ENCODE peak calls at places on chromosomes 1 and 21, in ten cellular contexts. P is astrocyte; G is A549; M is thyroid gland; Q is fibroblast of lung; K is body of pancreas; C is AG04450; Z is sigmoid colon; V is left ventricle myocardium inferior; W is CD8-positive, alpha-beta T cell. D is an unnamed sample. For H3K9me3, the result is how much of the 10 kb centered on the place peaks cover.

GRCh38 chr1:229895605-229896004 is 171.4 kb upstream of the GALNT2 start:
- DNase-seq in P (no peak), G (no peak), M (no peak), Q (no peak), K (no peak), C (no peak), Z (no peak), V (no peak), W (no peak), D (no peak)

GRCh38 chr1:109786531-109787021 is 22.9 kb upstream of the EPS8L3 start:
- DNase-seq in P (no peak), G (peak), M (peak), Q (no peak), K (no peak), C (no peak), Z (peak), V (peak), W (no peak), D (peak)

GRCh38 chr1:24165500-24165899 is 21.6 kb downstream of the IFNLR1 start:
- DNase-seq in P (no peak), G (no peak), M (no peak), Q (no peak), K (no peak), C (no peak), Z (no peak), V (no peak), W (no peak), D (no peak)

GRCh38 chr1:58893257-58893869 is 109.5 kb upstream of the JUN start:
- DNase-seq in P (no peak), G (no peak), M (no peak), Q (no peak), K (peak), C (no peak), Z (no peak), V (peak), W (no peak), D (peak)

GRCh38 chr1:153192697-153193096 is 10.5 kb upstream of the LELP1 start:
- DNase-seq in P (no peak), G (peak), M (no peak), Q (no peak), K (peak), C (no peak), Z (no peak), V (no peak), W (no peak), D (peak)

GRCh38 chr1:111139234-111139955 is 498 bp downstream of the DRAM2 start:
- DNase-seq in P (peak), G (peak), M (peak), Q (peak), K (peak), C (no peak), Z (no peak), V (peak), W (peak), D (peak)

GRCh38 chr1:229342902-229343587 is at the start of gene CCSAP:
- DNase-seq in P (peak), G (peak), M (peak), Q (peak), K (peak), C (no peak), Z (peak), V (peak), W (peak), D (peak)

GRCh38 chr1:198088360-198089071 is 68.3 kb upstream of the NEK7 start:
- DNase-seq in P (peak), G (peak), M (peak), Q (peak), K (no peak), C (no peak), Z (no peak), V (no peak), W (peak), D (peak)

GRCh38 chr1:222634180-222635013 is 16.5 kb downstream of the MIA3 start:
- DNase-seq in P (peak), G (peak), M (peak), Q (peak), K (peak), C (peak), Z (peak), V (no peak), W (peak), D (peak)

GRCh38 chr21:30518876-30519275 is 16.9 kb upstream of the KRTAP19-5 start:
- DNase-seq in P (no peak), G (no peak), M (peak), Q (no peak), K (no peak), C (no peak), Z (no peak), V (no peak), W (no peak), D (no peak)

GRCh38 chr21:39581414-39581813 is 31.3 kb upstream of the B3GALT5 start:
- DNase-seq in P (no peak), G (peak), M (no peak), Q (no peak), K (no peak), C (no peak), Z (no peak), V (no peak), W (no peak), D (no peak)

GRCh38 chr1:203678943-203679661 is 52.5 kb downstream of the ATP2B4 start:
- DNase-seq in P (no peak), G (no peak), M (peak), Q (no peak), K (no peak), C (no peak), Z (no peak), V (no peak), W (no peak), D (no peak)

GRCh38 chr1:157110003-157110402 is 10.4 kb upstream of the ETV3L start:
- DNase-seq in P (no peak), G (no peak), M (no peak), Q (no peak), K (no peak), C (no peak), Z (no peak), V (no peak), W (no peak), D (no peak)

GRCh38 chr21:38148046-38148445 is 108.7 kb upstream of the KCNJ15 start:
- DNase-seq in P (no peak), G (peak), M (no peak), Q (no peak), K (no peak), C (no peak), Z (no peak), V (no peak), W (no peak), D (no peak)

GRCh38 chr1:100036718-100037664 is 67.2 kb downstream of the SLC35A3 start:
- DNase-seq in P (peak), G (no peak), M (no peak), Q (peak), K (no peak), C (no peak), Z (no peak), V (no peak), W (no peak), D (peak)

GRCh38 chr1:234708700-234709395 is 98.9 kb upstream of the IRF2BP2 start:
- DNase-seq in P (no peak), G (no peak), M (peak), Q (no peak), K (no peak), C (no peak), Z (peak), V (no peak), W (no peak), D (no peak)
- H3K27ac ChIP-seq in P (no peak), G (peak), M (peak), Q (no peak), K (no peak), C (no peak), Z (no peak), V (peak), W (no peak), D (no peak)

GRCh38 chr1:47023268-47024137 is at the start of gene CYP4X1:
- DNase-seq in P (no peak), G (no peak), M (peak), Q (peak), K (peak), C (no peak), Z (peak), V (peak), W (no peak), D (peak)
- H3K4me3 ChIP-seq in P (peak), G (peak), M (peak), Q (no peak), K (peak), C (no peak), Z (peak), V (peak), W (no peak), D (peak)

DNA sequence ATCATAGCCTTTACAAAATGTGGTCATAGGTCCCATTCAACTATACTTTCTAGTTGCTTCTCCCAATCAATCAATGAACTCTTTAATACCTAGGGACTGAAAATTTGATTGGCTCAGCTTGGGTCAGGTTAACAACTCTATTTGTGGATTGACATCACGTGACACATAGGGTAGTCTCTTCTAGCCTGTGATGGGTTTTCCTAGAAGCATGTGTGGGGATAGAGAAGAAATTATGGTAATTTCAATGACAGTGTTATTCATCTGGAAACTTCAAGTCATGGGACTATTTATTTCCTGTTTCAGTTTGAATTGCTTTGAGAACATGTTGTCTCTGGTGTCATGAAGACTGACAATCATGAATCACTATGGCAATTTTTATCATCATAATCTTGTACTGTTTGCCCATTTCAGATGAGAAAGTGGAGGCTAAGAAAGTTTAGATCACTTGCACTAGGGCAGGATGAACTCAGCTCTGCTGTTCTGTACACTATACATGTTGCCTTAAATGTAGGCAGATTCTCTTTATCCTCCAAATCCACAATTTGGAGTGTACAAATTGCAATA is 529.9 kb upstream of the BEND5 start:
- DNase-seq in P (no peak), G (no peak), M (no peak), Q (no peak), K (no peak), C (no peak), Z (no peak), V (no peak), W (no peak), D (no peak)
- H3K9me3 ChIP-seq in P (under half), G (under half), M (under half), Q (under half), K (under half), C (under half), Z (under half), V (under half), W (under half), D (under half)

DNA sequence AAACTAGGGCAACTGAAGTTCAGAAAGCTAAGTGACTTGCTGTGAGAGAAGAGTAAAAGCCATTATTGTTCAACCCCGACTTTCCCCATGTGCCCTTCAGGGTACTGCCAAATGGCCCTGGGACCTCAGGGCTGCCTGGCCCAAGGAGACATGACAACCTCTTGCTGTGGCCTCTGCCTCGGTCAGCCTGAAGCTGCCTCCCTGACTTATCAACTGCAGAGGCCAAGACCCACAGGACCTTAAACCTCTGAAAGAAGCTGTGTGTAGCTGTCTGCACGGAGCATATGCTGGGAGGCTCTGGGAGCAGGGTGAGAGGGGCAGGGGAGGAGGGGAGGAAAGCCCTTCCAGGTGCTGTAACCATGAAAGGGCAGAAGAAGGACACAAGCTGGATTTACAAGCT is 35.9 kb downstream of the HMGB4 start:
- DNase-seq in P (no peak), G (no peak), M (no peak), Q (no peak), K (no peak), C (no peak), Z (no peak), V (no peak), W (no peak), D (no peak)
- H3K27ac ChIP-seq in P (no peak), G (no peak), M (no peak), Q (no peak), K (no peak), C (no peak), Z (no peak), V (no peak), W (no peak), D (no peak)

DNA sequence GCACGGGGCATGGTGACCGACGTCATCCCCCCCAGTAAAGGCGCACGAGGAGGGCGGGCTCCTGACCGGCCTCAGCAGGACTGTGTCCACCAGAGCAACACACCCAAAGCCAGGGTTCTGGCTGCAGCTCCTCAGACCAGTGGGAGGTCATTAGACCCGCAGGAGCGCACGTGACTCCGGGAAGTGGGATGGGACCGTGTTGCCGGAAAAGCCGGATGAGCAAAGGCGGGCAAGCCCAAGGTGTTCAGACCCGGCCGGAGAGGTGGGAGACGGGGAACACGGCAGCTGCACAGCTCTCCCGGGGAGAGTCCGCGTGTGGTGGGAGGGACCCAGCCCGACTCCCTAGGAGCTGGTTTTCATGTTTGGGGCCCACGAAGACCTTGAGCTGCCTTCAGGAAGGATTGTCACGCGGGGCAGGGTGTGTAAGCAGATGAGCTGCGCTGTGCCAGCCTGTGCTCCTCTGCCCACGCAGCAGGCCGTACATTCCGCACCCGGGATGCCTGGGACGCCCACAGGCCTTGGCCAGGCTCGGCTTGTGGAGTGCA is 20.6 kb upstream of the TRAPPC10 start:
- DNase-seq in P (no peak), G (no peak), M (no peak), Q (no peak), K (no peak), C (no peak), Z (peak), V (no peak), W (no peak), D (no peak)
- H3K4me3 ChIP-seq in P (no peak), G (no peak), M (no peak), Q (no peak), K (no peak), C (no peak), Z (no peak), V (no peak), W (no peak), D (no peak)

GRCh38 chr1:149993764-149994163 is 16.8 kb downstream of the OTUD7B start:
- DNase-seq in P (no peak), G (no peak), M (no peak), Q (no peak), K (no peak), C (no peak), Z (no peak), V (no peak), W (no peak), D (no peak)
- H3K9me3 ChIP-seq in P (under half), G (under half), M (under half), Q (under half), K (under half), C (under half), Z (under half), V (under half), W (under half), D (under half)

DNA sequence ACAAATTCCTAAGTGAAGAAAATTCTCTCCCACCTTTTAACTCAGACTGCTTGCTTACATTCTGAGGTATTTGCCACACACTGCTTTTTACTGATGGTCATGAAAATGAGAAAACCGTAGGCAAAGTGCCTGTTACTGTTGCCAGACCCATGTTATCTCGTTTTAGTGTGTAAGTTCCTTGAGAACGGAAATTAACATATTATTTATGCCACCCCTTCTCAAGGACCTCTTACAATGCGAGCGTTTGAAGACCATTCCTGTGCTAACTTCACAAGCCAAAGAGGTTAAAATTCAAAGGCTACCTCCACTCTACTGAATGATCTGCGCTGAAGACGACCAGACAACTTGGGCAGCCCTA is 509 bp downstream of the NVL start:
- DNase-seq in P (no peak), G (no peak), M (no peak), Q (no peak), K (no peak), C (no peak), Z (no peak), V (no peak), W (no peak), D (no peak)
- H3K27ac ChIP-seq in P (peak), G (peak), M (peak), Q (peak), K (peak), C (peak), Z (peak), V (peak), W (peak), D (peak)